ENCODE peak calls at places on chromosome 16, in four cellular contexts. H is stimulated activated CD4-positive, alpha-beta T cell treated with anti-CD3 and anti-CD28 coated beads, Interleukin-12 subunit alpha, Interleukin-12 subunit beta, amount 100 ng/mL, for 4 hours; R is ELF-1; B is activated gamma-delta T cell treated with anti-CD3 and anti-CD28 coated beads, Interleukin-2, amount 50 U/mL, for 16 hours. F is an unnamed sample.

GRCh38 chr16:80619824-80620223 is 79.0 kb downstream of the DYNLRB2 start:
- DNase-seq in B (no peak), R (no peak), H (no peak), F (no peak)

GRCh38 chr16:13453938-13454553 is 465.9 kb upstream of the ERCC4 start:
- DNase-seq in H (no peak), B (no peak), R (peak), F (peak)

GRCh38 chr16:87681990-87682570 is 79.8 kb downstream of the JPH3 start:
- DNase-seq in H (no peak), R (no peak), B (no peak), F (peak)

GRCh38 chr16:25135239-25135878 is 23.8 kb downstream of the LCMT1 start:
- DNase-seq in H (no peak), R (no peak), B (no peak), F (no peak)

GRCh38 chr16:22192261-22193133 is 13.6 kb upstream of the EEF2K start:
- DNase-seq in H (peak), B (peak), R (peak), F (no peak)

GRCh38 chr16:21199607-21200218 is 11.7 kb downstream of the ZP2 start:
- DNase-seq in H (no peak), B (no peak), R (no peak), F (no peak)

GRCh38 chr16:4404247-4404966 is 12.0 kb downstream of the CORO7 start:
- DNase-seq in H (peak), B (no peak), R (peak), F (peak)

GRCh38 chr16:78183886-78184553 is 84.6 kb downstream of the WWOX start:
- DNase-seq in R (no peak), B (no peak), H (no peak), F (no peak)

GRCh38 chr16:74657873-74658642 is 8.6 kb downstream of the RFWD3 start:
- DNase-seq in R (no peak), H (no peak), B (no peak), F (no peak)

GRCh38 chr16:50196736-50197135 is 43.6 kb downstream of the TENT4B start:
- DNase-seq in H (no peak), R (no peak), B (no peak), F (no peak)

GRCh38 chr16:69848635-69849545 is 86.8 kb downstream of the WWP2 start:
- DNase-seq in R (no peak), B (no peak), H (no peak), F (no peak)

GRCh38 chr16:50056226-50056625 is 9.5 kb upstream of the HEATR3 start:
- DNase-seq in B (no peak), H (no peak), R (no peak), F (no peak)

GRCh38 chr16:54077412-54077821 is 209.2 kb downstream of the IRX3 start:
- DNase-seq in H (no peak), R (no peak), B (no peak), F (no peak)

GRCh38 chr16:83979456-83979855 is 11.4 kb downstream of the NECAB2 start:
- DNase-seq in B (no peak), H (no peak), R (no peak), F (no peak)

GRCh38 chr16:306911-307370 is 24.0 kb downstream of the PDIA2 start:
- DNase-seq in B (no peak), R (no peak), H (no peak), F (no peak)